ENCODE peak calls at places on chromosomes 13 and 19, in five cellular contexts. I is A172, X is RCC 7860, B is NCI-H2029, J is psoas muscle. Q is an unnamed sample.

GRCh38 chr13:27493981-27494380 is 43.6 kb upstream of the MTIF3 start:
- DNase-seq in I (no peak), X (no peak), B (no peak), J (no peak), Q (no peak)

GRCh38 chr19:28831464-28831863 is 381.5 kb downstream of the UQCRFS1 start:
- DNase-seq in I (no peak), X (no peak), B (no peak), J (no peak), Q (no peak)

GRCh38 chr13:98959775-98960325 is 18.0 kb downstream of the DOCK9 start:
- DNase-seq in I (no peak), X (no peak), B (no peak), J (no peak), Q (no peak)

GRCh38 chr13:112351825-112352224 is 24.3 kb upstream of the SPACA7 start:
- DNase-seq in I (no peak), X (no peak), B (no peak), J (no peak), Q (no peak)

GRCh38 chr13:98978280-98978679 is 416 bp upstream of the DOCK9 start:
- DNase-seq in I (peak), X (peak), B (no peak), J (no peak), Q (peak)

GRCh38 chr19:19034204-19034624 is 811 bp downstream of the ARMC6 start:
- DNase-seq in I (peak), X (peak), B (peak), J (peak), Q (peak)

GRCh38 chr19:6066661-6067646 is 43.3 kb downstream of the RFX2 start:
- DNase-seq in I (peak), X (peak), B (peak), J (peak), Q (peak)

GRCh38 chr13:82370306-82370705 is 1512.0 kb downstream of the SLITRK1 start:
- DNase-seq in I (no peak), X (no peak), B (no peak), J (no peak), Q (no peak)

GRCh38 chr19:38990949-38991697 is 15.6 kb upstream of the FBXO17 start:
- DNase-seq in I (peak), X (peak), B (no peak), J (peak), Q (no peak)

GRCh38 chr19:55115446-55116065 is 1.9 kb downstream of the PPP1R12C start:
- DNase-seq in I (peak), X (no peak), B (no peak), J (no peak), Q (no peak)

GRCh38 chr13:27607125-27607524 is 13.2 kb downstream of the LNX2 start:
- DNase-seq in I (peak), X (peak), B (no peak), J (no peak), Q (peak)

GRCh38 chr19:39032164-39032918 is at the start of gene FBXO27:
- DNase-seq in I (no peak), X (no peak), B (no peak), J (peak), Q (peak)

GRCh38 chr13:24081388-24081787 is 79.1 kb upstream of the SPATA13 start:
- DNase-seq in I (no peak), X (no peak), B (no peak), J (no peak), Q (no peak)

GRCh38 chr19:43362179-43362578 is 8.7 kb downstream of the CD177 start:
- DNase-seq in I (no peak), X (peak), B (no peak), J (no peak), Q (no peak)

GRCh38 chr19:53196777-53197396 is 3.7 kb upstream of the ZNF665 start:
- DNase-seq in I (peak), X (no peak), B (peak), J (peak), Q (peak)

GRCh38 chr13:106867249-106867648 is 299.3 kb upstream of the ARGLU1 start:
- DNase-seq in I (peak), X (no peak), B (no peak), J (no peak), Q (peak)

GRCh38 chr13:79910869-79911540 is 429.9 kb downstream of the SPRY2 start:
- DNase-seq in I (no peak), X (no peak), B (no peak), J (no peak), Q (no peak)

GRCh38 chr19:17757125-17757524 is 5.8 kb downstream of the FCHO1 start:
- DNase-seq in I (peak), X (peak), B (peak), J (no peak), Q (no peak)

GRCh38 chr19:19053508-19054314 is 10.1 kb upstream of the SLC25A42 start:
- DNase-seq in I (peak), X (no peak), B (peak), J (peak), Q (peak)

GRCh38 chr13:88945793-88946192 is 1274.6 kb downstream of the SLITRK5 start:
- DNase-seq in I (no peak), X (no peak), B (no peak), J (no peak), Q (no peak)

GRCh38 chr13:90008707-90009149 is 1338.8 kb upstream of the MIR17HG start:
- DNase-seq in I (no peak), X (no peak), B (no peak), J (no peak), Q (no peak)

GRCh38 chr19:8392017-8392591 is 1.9 kb downstream of the RAB11B start:
- DNase-seq in I (no peak), X (no peak), B (no peak), J (peak), Q (peak)

GRCh38 chr13:40136896-40137295 is 481.4 kb downstream of the COG6 start:
- DNase-seq in I (no peak), X (peak), B (no peak), J (no peak), Q (no peak)